ENCODE peak calls at places on chromosomes 13 and 19, in six cellular contexts. One of them, this sample, is unnamed.

GRCh38 chr13:63455938-63456337 is 2040.3 kb upstream of the PCDH20 start:
- DNase-seq in stimulated activated CD4-positive, alpha-beta T cell treated with anti-CD3 and anti-CD28 coated beads, Interleukin-2, amount 100 ng/mL, for 48 hours: no peak
- DNase-seq in iPS-NIHi11: no peak
- DNase-seq in ELF-1: no peak
- DNase-seq in activated T-helper 1 cell treated with Interleukin-2 at 50 U/mL for 16 hours: no peak
- DNase-seq in AG20443: no peak
- DNase-seq in this sample: no peak

GRCh38 chr13:28819748-28820098 is 416 bp upstream of the MTUS2 start:
- DNase-seq in stimulated activated CD4-positive, alpha-beta T cell treated with anti-CD3 and anti-CD28 coated beads, Interleukin-2, amount 100 ng/mL, for 48 hours: peak; percentile 46
- DNase-seq in iPS-NIHi11: peak; percentile 93
- DNase-seq in ELF-1: peak; percentile 63
- DNase-seq in activated T-helper 1 cell treated with Interleukin-2 at 50 U/mL for 16 hours: no peak
- DNase-seq in AG20443: peak; percentile 86
- DNase-seq in this sample: peak; percentile 82

GRCh38 chr13:41944229-41944628 is 16.7 kb downstream of the VWA8 start:
- DNase-seq in stimulated activated CD4-positive, alpha-beta T cell treated with anti-CD3 and anti-CD28 coated beads, Interleukin-2, amount 100 ng/mL, for 48 hours: no peak
- DNase-seq in iPS-NIHi11: no peak
- DNase-seq in ELF-1: no peak
- DNase-seq in activated T-helper 1 cell treated with Interleukin-2 at 50 U/mL for 16 hours: no peak
- DNase-seq in AG20443: no peak
- DNase-seq in this sample: no peak

GRCh38 chr19:28024920-28025319 is 1188.0 kb downstream of the UQCRFS1 start:
- DNase-seq in stimulated activated CD4-positive, alpha-beta T cell treated with anti-CD3 and anti-CD28 coated beads, Interleukin-2, amount 100 ng/mL, for 48 hours: no peak
- DNase-seq in iPS-NIHi11: no peak
- DNase-seq in ELF-1: no peak
- DNase-seq in activated T-helper 1 cell treated with Interleukin-2 at 50 U/mL for 16 hours: no peak
- DNase-seq in AG20443: no peak
- DNase-seq in this sample: no peak

GRCh38 chr19:7922841-7923205 is 2.7 kb downstream of the SNAPC2 start:
- DNase-seq in stimulated activated CD4-positive, alpha-beta T cell treated with anti-CD3 and anti-CD28 coated beads, Interleukin-2, amount 100 ng/mL, for 48 hours: no peak
- DNase-seq in iPS-NIHi11: no peak
- DNase-seq in ELF-1: no peak
- DNase-seq in activated T-helper 1 cell treated with Interleukin-2 at 50 U/mL for 16 hours: no peak
- DNase-seq in AG20443: no peak
- DNase-seq in this sample: no peak

GRCh38 chr13:34864650-34865049 is 77.4 kb upstream of the NBEA start:
- DNase-seq in stimulated activated CD4-positive, alpha-beta T cell treated with anti-CD3 and anti-CD28 coated beads, Interleukin-2, amount 100 ng/mL, for 48 hours: no peak
- DNase-seq in iPS-NIHi11: no peak
- DNase-seq in ELF-1: no peak
- DNase-seq in activated T-helper 1 cell treated with Interleukin-2 at 50 U/mL for 16 hours: no peak
- DNase-seq in AG20443: no peak
- DNase-seq in this sample: no peak

GRCh38 chr13:33144358-33144784 is 128.1 kb downstream of the KL start:
- DNase-seq in stimulated activated CD4-positive, alpha-beta T cell treated with anti-CD3 and anti-CD28 coated beads, Interleukin-2, amount 100 ng/mL, for 48 hours: no peak
- DNase-seq in iPS-NIHi11: no peak
- DNase-seq in ELF-1: no peak
- DNase-seq in activated T-helper 1 cell treated with Interleukin-2 at 50 U/mL for 16 hours: no peak
- DNase-seq in AG20443: no peak
- DNase-seq in this sample: no peak

GRCh38 chr13:37453246-37453645 is 145.3 kb downstream of the POSTN start:
- DNase-seq in stimulated activated CD4-positive, alpha-beta T cell treated with anti-CD3 and anti-CD28 coated beads, Interleukin-2, amount 100 ng/mL, for 48 hours: no peak
- DNase-seq in iPS-NIHi11: no peak
- DNase-seq in ELF-1: no peak
- DNase-seq in activated T-helper 1 cell treated with Interleukin-2 at 50 U/mL for 16 hours: no peak
- DNase-seq in AG20443: no peak
- DNase-seq in this sample: no peak

GRCh38 chr19:49555600-49556411 is 24.6 kb downstream of the NOSIP start:
- DNase-seq in stimulated activated CD4-positive, alpha-beta T cell treated with anti-CD3 and anti-CD28 coated beads, Interleukin-2, amount 100 ng/mL, for 48 hours: peak; percentile 73
- DNase-seq in iPS-NIHi11: peak; percentile 93
- DNase-seq in ELF-1: peak; percentile 62
- DNase-seq in activated T-helper 1 cell treated with Interleukin-2 at 50 U/mL for 16 hours: peak; percentile 45
- DNase-seq in AG20443: peak; percentile 85
- DNase-seq in this sample: peak; percentile 74

GRCh38 chr19:22052644-22053013 is 345 bp downstream of the ZNF257 start:
- DNase-seq in stimulated activated CD4-positive, alpha-beta T cell treated with anti-CD3 and anti-CD28 coated beads, Interleukin-2, amount 100 ng/mL, for 48 hours: no peak
- DNase-seq in iPS-NIHi11: peak; percentile 3
- DNase-seq in ELF-1: no peak
- DNase-seq in activated T-helper 1 cell treated with Interleukin-2 at 50 U/mL for 16 hours: peak; percentile 9
- DNase-seq in AG20443: no peak
- DNase-seq in this sample: no peak

GRCh38 chr19:3819989-3820388 is 33.8 kb upstream of the MATK start:
- DNase-seq in stimulated activated CD4-positive, alpha-beta T cell treated with anti-CD3 and anti-CD28 coated beads, Interleukin-2, amount 100 ng/mL, for 48 hours: no peak
- DNase-seq in iPS-NIHi11: no peak
- DNase-seq in ELF-1: no peak
- DNase-seq in activated T-helper 1 cell treated with Interleukin-2 at 50 U/mL for 16 hours: no peak
- DNase-seq in AG20443: no peak
- DNase-seq in this sample: no peak

GRCh38 chr13:43915451-43915850 is 35.7 kb downstream of the LACC1 start:
- DNase-seq in stimulated activated CD4-positive, alpha-beta T cell treated with anti-CD3 and anti-CD28 coated beads, Interleukin-2, amount 100 ng/mL, for 48 hours: no peak
- DNase-seq in iPS-NIHi11: no peak
- DNase-seq in ELF-1: no peak
- DNase-seq in activated T-helper 1 cell treated with Interleukin-2 at 50 U/mL for 16 hours: no peak
- DNase-seq in AG20443: peak; percentile 45
- DNase-seq in this sample: no peak

GRCh38 chr13:30806784-30807183 is 71.4 kb downstream of the ALOX5AP start:
- DNase-seq in stimulated activated CD4-positive, alpha-beta T cell treated with anti-CD3 and anti-CD28 coated beads, Interleukin-2, amount 100 ng/mL, for 48 hours: no peak
- DNase-seq in iPS-NIHi11: no peak
- DNase-seq in ELF-1: no peak
- DNase-seq in activated T-helper 1 cell treated with Interleukin-2 at 50 U/mL for 16 hours: no peak
- DNase-seq in AG20443: peak; percentile 69
- DNase-seq in this sample: no peak

GRCh38 chr19:54136864-54137113 is 773 bp upstream of the CNOT3 start:
- DNase-seq in stimulated activated CD4-positive, alpha-beta T cell treated with anti-CD3 and anti-CD28 coated beads, Interleukin-2, amount 100 ng/mL, for 48 hours: no peak
- DNase-seq in iPS-NIHi11: no peak
- DNase-seq in ELF-1: no peak
- DNase-seq in activated T-helper 1 cell treated with Interleukin-2 at 50 U/mL for 16 hours: no peak
- DNase-seq in AG20443: no peak
- DNase-seq in this sample: no peak

GRCh38 chr19:18650468-18651001 is 13.7 kb downstream of the KLHL26 start:
- DNase-seq in stimulated activated CD4-positive, alpha-beta T cell treated with anti-CD3 and anti-CD28 coated beads, Interleukin-2, amount 100 ng/mL, for 48 hours: no peak
- DNase-seq in iPS-NIHi11: peak; percentile 61
- DNase-seq in ELF-1: peak; percentile 44
- DNase-seq in activated T-helper 1 cell treated with Interleukin-2 at 50 U/mL for 16 hours: no peak
- DNase-seq in AG20443: peak; percentile 84
- DNase-seq in this sample: no peak

GRCh38 chr13:110371550-110372465 is 64.7 kb downstream of the COL4A2 start:
- DNase-seq in stimulated activated CD4-positive, alpha-beta T cell treated with anti-CD3 and anti-CD28 coated beads, Interleukin-2, amount 100 ng/mL, for 48 hours: no peak
- DNase-seq in iPS-NIHi11: no peak
- DNase-seq in ELF-1: no peak
- DNase-seq in activated T-helper 1 cell treated with Interleukin-2 at 50 U/mL for 16 hours: no peak
- DNase-seq in AG20443: no peak
- DNase-seq in this sample: peak; percentile 57

GRCh38 chr13:73782781-73783180 is 351.4 kb downstream of the KLF12 start:
- DNase-seq in stimulated activated CD4-positive, alpha-beta T cell treated with anti-CD3 and anti-CD28 coated beads, Interleukin-2, amount 100 ng/mL, for 48 hours: no peak
- DNase-seq in iPS-NIHi11: no peak
- DNase-seq in ELF-1: no peak
- DNase-seq in activated T-helper 1 cell treated with Interleukin-2 at 50 U/mL for 16 hours: no peak
- DNase-seq in AG20443: no peak
- DNase-seq in this sample: no peak

GRCh38 chr19:46719629-46720515 is 3.0 kb upstream of the PRKD2 start:
- DNase-seq in stimulated activated CD4-positive, alpha-beta T cell treated with anti-CD3 and anti-CD28 coated beads, Interleukin-2, amount 100 ng/mL, for 48 hours: no peak
- DNase-seq in iPS-NIHi11: no peak
- DNase-seq in ELF-1: no peak
- DNase-seq in activated T-helper 1 cell treated with Interleukin-2 at 50 U/mL for 16 hours: no peak
- DNase-seq in AG20443: no peak
- DNase-seq in this sample: no peak

GRCh38 chr13:100544866-100545683 is 43.5 kb downstream of the GGACT start:
- DNase-seq in stimulated activated CD4-positive, alpha-beta T cell treated with anti-CD3 and anti-CD28 coated beads, Interleukin-2, amount 100 ng/mL, for 48 hours: no peak
- DNase-seq in iPS-NIHi11: peak; percentile 56
- DNase-seq in ELF-1: no peak
- DNase-seq in activated T-helper 1 cell treated with Interleukin-2 at 50 U/mL for 16 hours: no peak
- DNase-seq in AG20443: no peak
- DNase-seq in this sample: no peak

GRCh38 chr13:31927219-31927653 is 104.3 kb upstream of the FRY start:
- DNase-seq in stimulated activated CD4-positive, alpha-beta T cell treated with anti-CD3 and anti-CD28 coated beads, Interleukin-2, amount 100 ng/mL, for 48 hours: no peak
- DNase-seq in iPS-NIHi11: no peak
- DNase-seq in ELF-1: no peak
- DNase-seq in activated T-helper 1 cell treated with Interleukin-2 at 50 U/mL for 16 hours: no peak
- DNase-seq in AG20443: no peak
- DNase-seq in this sample: no peak

GRCh38 chr19:989381-990081 is 5.4 kb downstream of the WDR18 start:
- DNase-seq in stimulated activated CD4-positive, alpha-beta T cell treated with anti-CD3 and anti-CD28 coated beads, Interleukin-2, amount 100 ng/mL, for 48 hours: no peak
- DNase-seq in iPS-NIHi11: no peak
- DNase-seq in ELF-1: peak; percentile 57
- DNase-seq in activated T-helper 1 cell treated with Interleukin-2 at 50 U/mL for 16 hours: no peak
- DNase-seq in AG20443: no peak
- DNase-seq in this sample: peak; percentile 22

GRCh38 chr13:46571941-46572340 is 19.0 kb downstream of the LRCH1 start:
- DNase-seq in stimulated activated CD4-positive, alpha-beta T cell treated with anti-CD3 and anti-CD28 coated beads, Interleukin-2, amount 100 ng/mL, for 48 hours: no peak
- DNase-seq in iPS-NIHi11: no peak
- DNase-seq in ELF-1: no peak
- DNase-seq in activated T-helper 1 cell treated with Interleukin-2 at 50 U/mL for 16 hours: no peak
- DNase-seq in AG20443: no peak
- DNase-seq in this sample: no peak

GRCh38 chr13:64417609-64418008 is 2812.5 kb downstream of the PCDH9 start:
- DNase-seq in stimulated activated CD4-positive, alpha-beta T cell treated with anti-CD3 and anti-CD28 coated beads, Interleukin-2, amount 100 ng/mL, for 48 hours: no peak
- DNase-seq in iPS-NIHi11: no peak
- DNase-seq in ELF-1: no peak
- DNase-seq in activated T-helper 1 cell treated with Interleukin-2 at 50 U/mL for 16 hours: no peak
- DNase-seq in AG20443: no peak
- DNase-seq in this sample: no peak

GRCh38 chr19:54216869-54217268 is 5.9 kb downstream of the LILRB3 start:
- DNase-seq in stimulated activated CD4-positive, alpha-beta T cell treated with anti-CD3 and anti-CD28 coated beads, Interleukin-2, amount 100 ng/mL, for 48 hours: no peak
- DNase-seq in iPS-NIHi11: no peak
- DNase-seq in ELF-1: no peak
- DNase-seq in activated T-helper 1 cell treated with Interleukin-2 at 50 U/mL for 16 hours: no peak
- DNase-seq in AG20443: no peak
- DNase-seq in this sample: no peak

GRCh38 chr13:110138009-110138699 is 168.8 kb downstream of the COL4A1 start:
- DNase-seq in stimulated activated CD4-positive, alpha-beta T cell treated with anti-CD3 and anti-CD28 coated beads, Interleukin-2, amount 100 ng/mL, for 48 hours: peak; percentile 55
- DNase-seq in iPS-NIHi11: peak; percentile 86
- DNase-seq in ELF-1: peak; percentile 73
- DNase-seq in activated T-helper 1 cell treated with Interleukin-2 at 50 U/mL for 16 hours: peak; percentile 20
- DNase-seq in AG20443: peak; percentile 92
- DNase-seq in this sample: no peak

GRCh38 chr19:10419200-10419645 is 1.1 kb upstream of the PDE4A start:
- DNase-seq in stimulated activated CD4-positive, alpha-beta T cell treated with anti-CD3 and anti-CD28 coated beads, Interleukin-2, amount 100 ng/mL, for 48 hours: no peak
- DNase-seq in iPS-NIHi11: peak; percentile 17
- DNase-seq in ELF-1: no peak
- DNase-seq in activated T-helper 1 cell treated with Interleukin-2 at 50 U/mL for 16 hours: no peak
- DNase-seq in AG20443: peak; percentile 28
- DNase-seq in this sample: peak; percentile 67

GRCh38 chr19:8517551-8518442 is 3.8 kb upstream of the ZNF414 start:
- DNase-seq in stimulated activated CD4-positive, alpha-beta T cell treated with anti-CD3 and anti-CD28 coated beads, Interleukin-2, amount 100 ng/mL, for 48 hours: no peak
- DNase-seq in iPS-NIHi11: no peak
- DNase-seq in ELF-1: no peak
- DNase-seq in activated T-helper 1 cell treated with Interleukin-2 at 50 U/mL for 16 hours: peak; percentile 55
- DNase-seq in AG20443: peak; percentile 45
- DNase-seq in this sample: no peak

This sample was measured in BE2C.